ENCODE peak calls at places on chromosomes 13 and 19, in eight cellular contexts. J is stomach; T is CD8-positive, alpha-beta T cell; U is endodermal cell; Y is mammary epithelial cell; N is fibroblast of lung; Z is left lung; R is lung. Q is an unnamed sample.

GRCh38 chr19:28632357-28633076 is 580.4 kb downstream of the UQCRFS1 start:
- DNase-seq in J (no peak), Z (no peak), T (no peak), U (no peak), N (no peak), R (no peak), Y (no peak), Q (no peak)

GRCh38 chr13:51803018-51803417 is 945 bp downstream of the DHRS12 start:
- DNase-seq in Y (no peak), J (no peak), T (no peak), Z (no peak), U (peak), R (no peak), N (no peak), Q (no peak)

GRCh38 chr13:50521750-50522149 is 321.7 kb downstream of the DLEU7 start:
- DNase-seq in Y (no peak), R (no peak), Z (no peak), T (no peak), J (no peak), U (no peak), N (peak), Q (no peak)

GRCh38 chr13:30234763-30235162 is 72.6 kb downstream of the KATNAL1 start:
- DNase-seq in R (no peak), J (no peak), U (no peak), Y (no peak), Z (no peak), N (no peak), T (no peak), Q (no peak)

GRCh38 chr13:101556676-101557121 is 104.2 kb downstream of the ITGBL1 start:
- DNase-seq in Y (no peak), T (no peak), N (peak), Z (no peak), U (no peak), R (no peak), J (no peak), Q (no peak)

GRCh38 chr13:106989866-106990265 is 421.9 kb upstream of the ARGLU1 start:
- DNase-seq in U (no peak), Y (no peak), N (no peak), Z (no peak), J (no peak), T (no peak), R (no peak), Q (no peak)

GRCh38 chr13:25175431-25175830 is 3.3 kb upstream of the AMER2 start:
- DNase-seq in R (no peak), T (no peak), J (no peak), Z (no peak), N (no peak), U (no peak), Y (no peak), Q (no peak)

GRCh38 chr19:8305798-8306197 is 2.4 kb downstream of the CD320 start:
- DNase-seq in Z (no peak), J (no peak), Y (no peak), N (no peak), R (peak), T (no peak), U (no peak), Q (no peak)

GRCh38 chr19:51259348-51260245 is 8.7 kb downstream of the SIGLECL1 start:
- DNase-seq in T (no peak), J (no peak), Y (peak), R (no peak), U (peak), N (peak), Z (no peak), Q (peak)

GRCh38 chr19:15589760-15590451 is 25.1 kb upstream of the CYP4F8 start:
- DNase-seq in R (peak), Y (no peak), N (no peak), J (no peak), T (no peak), Z (no peak), U (no peak), Q (no peak)

GRCh38 chr19:32566246-32566830 is 14.7 kb upstream of the PDCD5 start:
- DNase-seq in R (no peak), J (no peak), Y (no peak), N (peak), Z (no peak), T (no peak), U (no peak), Q (no peak)

GRCh38 chr13:44879452-44880058 is 109.7 kb downstream of the NUFIP1 start:
- DNase-seq in Y (peak), Z (no peak), T (no peak), R (no peak), J (no peak), N (peak), U (peak), Q (no peak)

GRCh38 chr13:78660130-78660857 is 1.3 kb upstream of the OBI1 start:
- DNase-seq in U (peak), R (no peak), Y (no peak), J (no peak), T (no peak), N (peak), Z (no peak), Q (no peak)

GRCh38 chr19:50877338-50877737 is 4.1 kb downstream of the KLK2 start:
- DNase-seq in R (no peak), J (no peak), N (no peak), Y (no peak), T (no peak), U (peak), Z (no peak), Q (no peak)

GRCh38 chr19:1407662-1408299 is 395 bp downstream of the DAZAP1 start:
- DNase-seq in Y (no peak), T (peak), U (no peak), R (peak), Z (no peak), N (no peak), J (no peak), Q (no peak)

GRCh38 chr19:1324792-1325567 is 39.3 kb downstream of the EFNA2 start:
- DNase-seq in U (no peak), T (no peak), R (peak), J (peak), Y (peak), Z (peak), N (peak), Q (peak)

GRCh38 chr19:28920269-28921066 is 292.5 kb downstream of the UQCRFS1 start:
- DNase-seq in J (no peak), Z (no peak), R (no peak), N (no peak), T (no peak), U (peak), Y (no peak), Q (no peak)

GRCh38 chr13:32039056-32039455 is 7.5 kb downstream of the FRY start:
- DNase-seq in J (no peak), Z (no peak), T (no peak), U (no peak), Y (no peak), R (no peak), N (no peak), Q (no peak)

GRCh38 chr13:66940113-66940512 is 290.0 kb downstream of the PCDH9 start:
- DNase-seq in J (no peak), Z (no peak), N (no peak), T (no peak), U (no peak), Y (peak), R (no peak), Q (no peak)

GRCh38 chr19:31613683-31614219 is 264.5 kb upstream of the TSHZ3 start:
- DNase-seq in Z (no peak), J (no peak), R (no peak), U (no peak), T (no peak), N (no peak), Y (peak), Q (no peak)

GRCh38 chr19:1752757-1753728 is at the start of gene ONECUT3:
- DNase-seq in Z (no peak), R (no peak), U (peak), N (no peak), Y (no peak), T (no peak), J (peak), Q (no peak)

GRCh38 chr19:54739587-54740497 is 1.5 kb downstream of the KIR2DL3 start:
- DNase-seq in Z (no peak), U (no peak), N (no peak), T (no peak), R (no peak), J (no peak), Y (no peak), Q (no peak)

GRCh38 chr19:18657590-18658365 is 20.9 kb downstream of the KLHL26 start:
- DNase-seq in J (no peak), R (no peak), Y (no peak), Z (peak), U (peak), T (no peak), N (peak), Q (peak)

GRCh38 chr19:40693150-40693788 is 2.8 kb upstream of the NUMBL start:
- DNase-seq in Y (no peak), R (no peak), T (no peak), U (no peak), N (no peak), Z (no peak), J (no peak), Q (no peak)

GRCh38 chr13:114097893-114098688 is 34.3 kb downstream of the RASA3 start:
- DNase-seq in N (no peak), Y (no peak), T (no peak), R (no peak), Z (peak), U (peak), J (no peak), Q (peak)

GRCh38 chr13:112733661-112734379 is 44.0 kb downstream of the ATP11A start:
- DNase-seq in Y (no peak), U (peak), J (no peak), T (no peak), Z (no peak), N (no peak), R (no peak), Q (no peak)

GRCh38 chr19:21604351-21604926 is 99.0 kb downstream of the ZNF429 start:
- DNase-seq in T (no peak), R (no peak), U (peak), J (no peak), N (peak), Y (peak), Z (no peak), Q (no peak)

GRCh38 chr13:33497146-33497845 is 211.7 kb upstream of the STARD13 start:
- DNase-seq in J (no peak), R (no peak), U (no peak), Z (no peak), N (peak), T (no peak), Y (no peak), Q (no peak)

GRCh38 chr13:42101821-42102580 is 53.6 kb downstream of the DGKH start:
- DNase-seq in N (no peak), R (no peak), J (no peak), Z (no peak), Y (no peak), U (no peak), T (no peak), Q (no peak)

GRCh38 chr19:13051581-13052165 is 51.0 kb downstream of the LYL1 start:
- DNase-seq in Z (peak), N (peak), J (peak), Y (peak), R (peak), U (peak), T (no peak), Q (no peak)

GRCh38 chr19:41249707-41250423 is 14.3 kb upstream of the HNRNPUL1 start:
- DNase-seq in U (peak), Y (peak), N (no peak), Z (no peak), J (no peak), R (no peak), T (no peak), Q (no peak)

DNA sequence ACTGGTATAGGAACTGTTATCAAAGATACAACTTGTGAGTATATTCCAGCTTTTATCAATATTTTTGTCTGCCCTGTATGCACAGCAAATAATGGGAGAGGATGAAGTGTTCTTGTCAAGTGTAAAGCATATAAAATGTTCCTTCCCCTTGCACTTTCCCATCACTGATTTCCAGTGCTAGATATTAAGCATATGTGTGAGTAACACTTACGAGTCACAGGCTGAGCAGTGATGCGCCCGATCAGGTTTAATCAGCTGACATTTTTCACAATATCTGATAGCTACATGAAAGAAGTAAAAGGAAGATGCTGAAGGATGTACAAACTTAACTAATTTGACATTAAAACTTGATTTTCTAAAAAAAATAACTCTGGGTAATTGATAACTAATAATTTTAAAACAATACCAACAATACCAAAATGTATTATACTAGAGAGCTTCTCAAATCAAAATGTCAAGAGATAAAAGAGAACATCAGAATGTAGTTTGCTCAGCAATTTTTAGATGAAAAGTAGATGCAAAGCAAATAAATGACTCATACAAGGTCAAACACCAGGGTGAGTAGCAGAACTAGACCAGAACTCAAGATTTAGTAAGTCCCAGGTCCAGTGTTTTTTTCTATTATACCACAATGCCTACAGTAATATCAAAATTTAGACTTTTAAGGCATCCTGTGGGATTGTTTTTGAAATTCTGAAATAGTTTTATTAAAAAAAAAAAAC is 56.4 kb downstream of the ZDHHC20 start:
- DNase-seq in R (no peak), N (peak), T (no peak), J (no peak), U (no peak), Z (no peak), Y (peak), Q (no peak)
- H3K27ac ChIP-seq in R (no peak), N (no peak), T (no peak), J (no peak), U (no peak), Z (no peak), Y (no peak), Q (no peak)

GRCh38 chr19:38842439-38843174 is 7.2 kb downstream of the HNRNPL start:
- DNase-seq in Z (no peak), N (no peak), J (no peak), Y (no peak), T (peak), U (no peak), R (no peak), Q (no peak)
- H3K27ac ChIP-seq in Z (no peak), N (no peak), J (peak), Y (no peak), T (peak), U (no peak), R (peak), Q (no peak)

GRCh38 chr13:98921015-98921414 is 56.8 kb downstream of the DOCK9 start:
- DNase-seq in U (no peak), Z (no peak), T (no peak), Y (no peak), R (no peak), N (no peak), J (no peak), Q (no peak)

GRCh38 chr13:98919566-98919965 is 58.3 kb downstream of the DOCK9 start:
- DNase-seq in N (no peak), Z (no peak), T (no peak), U (peak), Y (no peak), R (no peak), J (no peak), Q (no peak)

GRCh38 chr13:98923641-98924397 is 54.0 kb downstream of the DOCK9 start:
- DNase-seq in U (no peak), N (no peak), R (no peak), J (no peak), Z (no peak), T (no peak), Y (no peak), Q (no peak)

GRCh38 chr13:98922306-98922705 is 55.6 kb downstream of the DOCK9 start:
- DNase-seq in J (no peak), Z (no peak), Y (no peak), U (no peak), R (no peak), N (no peak), T (no peak), Q (no peak)

DNA sequence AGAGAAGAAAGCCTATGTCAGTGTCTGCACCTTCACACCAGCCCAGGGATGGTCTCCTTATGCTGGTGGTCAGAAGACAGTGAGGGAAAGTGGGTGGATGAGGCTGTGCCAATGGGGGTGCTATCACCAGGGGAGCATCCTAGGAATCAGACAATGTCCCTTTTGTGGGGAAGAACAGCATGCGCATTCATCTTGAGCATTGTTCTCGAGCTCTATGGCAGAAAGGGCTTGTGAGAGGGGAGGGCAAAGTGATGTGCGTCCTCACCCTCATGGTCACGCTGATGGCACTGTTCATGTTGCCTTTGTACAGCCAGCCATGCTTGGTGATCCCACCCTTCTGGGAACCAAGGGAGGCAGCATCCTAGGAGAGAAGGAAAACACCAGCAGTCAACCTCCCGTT is 56.1 kb downstream of the DOCK9 start:
- DNase-seq in T (no peak), U (no peak), J (no peak), Y (no peak), N (no peak), R (no peak), Z (no peak), Q (peak)
- H3K27ac ChIP-seq in T (no peak), U (no peak), J (no peak), Y (no peak), N (no peak), R (no peak), Z (no peak), Q (peak)

DNA sequence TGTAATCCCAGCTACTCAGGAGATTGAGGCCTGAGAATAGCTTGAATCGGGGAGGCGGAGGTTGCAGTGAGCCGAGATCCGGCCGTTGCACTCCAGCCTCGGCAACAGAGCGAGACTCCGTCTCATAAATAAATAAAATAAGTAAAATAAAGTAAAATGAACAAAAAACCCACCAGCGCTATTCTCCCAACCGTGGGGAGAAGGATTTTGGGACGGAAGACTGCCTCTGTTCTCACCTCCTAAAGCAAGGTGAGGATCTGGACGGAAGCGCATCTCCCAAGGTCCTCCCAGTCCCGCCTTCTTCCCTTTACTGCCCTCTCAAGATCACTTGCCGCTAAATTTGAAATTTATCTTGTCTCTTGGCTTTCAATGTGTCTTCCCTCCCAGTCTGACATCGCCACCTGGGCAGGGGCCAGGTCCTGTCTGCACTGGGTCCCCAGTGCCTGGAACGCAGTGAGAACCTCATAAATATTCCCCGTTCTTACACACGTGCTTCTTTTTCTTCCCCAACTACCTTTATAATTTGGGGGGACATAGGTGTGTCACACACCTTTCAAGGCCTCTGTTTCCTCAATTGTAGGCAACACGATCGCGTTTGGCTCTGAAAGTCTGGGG is 1.2 kb upstream of the DNAJB1 start:
- DNase-seq in R (no peak), U (no peak), T (no peak), Y (no peak), J (no peak), Z (no peak), N (no peak), Q (no peak)
- H3K27ac ChIP-seq in R (peak), U (no peak), T (peak), Y (peak), J (peak), Z (peak), N (peak), Q (peak)

DNA sequence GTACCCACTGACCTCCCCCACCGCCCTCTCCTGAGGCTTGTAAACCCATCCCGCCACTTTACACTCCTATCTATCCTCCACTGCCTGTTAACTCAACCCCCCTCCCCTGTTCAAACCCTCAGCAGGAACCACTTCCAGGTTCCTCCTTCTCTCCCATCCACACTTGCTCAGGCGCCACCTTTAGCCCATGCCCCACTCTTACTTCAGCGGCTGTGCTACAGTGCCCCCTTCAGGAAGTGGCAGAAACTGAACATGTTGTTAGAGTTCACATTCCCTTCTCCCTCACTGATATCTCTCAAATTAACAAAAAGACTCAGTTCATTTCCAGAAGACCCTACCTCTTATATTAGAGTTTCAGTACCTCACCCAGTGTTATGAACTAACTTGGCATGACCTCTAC is 49.4 kb downstream of the ZNF91 start:
- DNase-seq in R (no peak), Z (no peak), J (no peak), T (no peak), Y (no peak), N (no peak), U (peak), Q (no peak)
- H3K27ac ChIP-seq in R (no peak), Z (no peak), J (no peak), T (no peak), Y (no peak), N (no peak), U (no peak), Q (no peak)

GRCh38 chr13:40639226-40639681 is 27.2 kb downstream of the FOXO1 start:
- DNase-seq in T (no peak), Z (peak), J (no peak), N (peak), R (no peak), Y (no peak), U (no peak), Q (no peak)
- H3K27ac ChIP-seq in T (no peak), Z (peak), J (peak), N (no peak), R (peak), Y (no peak), U (no peak), Q (peak)

DNA sequence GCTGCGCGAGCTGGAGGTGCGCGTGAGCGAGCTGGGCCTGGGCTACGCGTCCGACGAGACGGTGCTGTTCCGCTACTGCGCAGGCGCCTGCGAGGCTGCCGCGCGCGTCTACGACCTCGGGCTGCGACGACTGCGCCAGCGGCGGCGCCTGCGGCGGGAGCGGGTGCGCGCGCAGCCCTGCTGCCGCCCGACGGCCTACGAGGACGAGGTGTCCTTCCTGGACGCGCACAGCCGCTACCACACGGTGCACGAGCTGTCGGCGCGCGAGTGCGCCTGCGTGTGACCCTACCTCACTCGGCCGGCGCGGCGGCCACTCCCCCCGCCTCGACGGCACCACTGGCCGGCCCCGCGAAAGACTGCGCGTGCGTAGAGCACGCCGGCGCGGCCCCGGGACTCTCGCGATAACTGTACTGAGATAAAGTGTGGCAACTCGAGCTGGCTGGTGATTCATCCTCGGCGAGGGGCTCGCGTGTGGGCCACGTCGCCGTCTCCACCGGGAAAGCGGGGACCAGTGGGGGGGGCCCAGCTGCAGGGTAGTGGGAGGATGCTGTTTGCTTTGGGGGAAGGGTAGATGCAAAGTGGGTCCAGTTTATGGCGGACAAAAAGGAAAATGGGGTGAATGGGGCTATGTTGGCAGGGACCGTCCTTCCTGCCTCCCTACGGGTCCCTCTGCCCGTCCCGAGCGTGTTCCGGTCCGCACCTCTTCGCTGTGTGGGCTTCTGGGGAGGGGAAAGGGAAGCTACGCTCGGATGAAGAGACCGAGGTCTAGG is 11.4 kb downstream of the FUT6 start:
- DNase-seq in Y (peak), T (peak), U (peak), J (peak), Z (peak), N (peak), R (peak), Q (peak)
- H3K27ac ChIP-seq in Y (no peak), T (peak), U (peak), J (peak), Z (peak), N (no peak), R (peak), Q (peak)